ENCODE peak calls at places on chromosomes 6 and 20, in nine cellular contexts. C is AG08396; K is brain pericyte; Q is cardiac fibroblast; M is AG09319; E is endothelial cell of umbilical vein; A is DND-41; W is neural crest cell; N is activated CD4-positive, alpha-beta T cell treated with anti-CD3 and anti-CD28 coated beads, Interleukin-2, amount 10 ng/mL, durations not matched to agents 7 days and 5 days. D is an unnamed sample.

GRCh38 chr6:162726997-162727346 is 594 bp downstream of the PRKN start:
- DNase-seq in A (no peak), N (peak), W (no peak), Q (peak), E (no peak), C (peak), M (no peak), K (no peak), D (no peak)

GRCh38 chr6:106648651-106649308 is 19.4 kb downstream of the QRSL1 start:
- DNase-seq in N (no peak), K (no peak), M (no peak), E (no peak), W (no peak), Q (no peak), C (no peak), A (no peak), D (no peak)

GRCh38 chr6:42010185-42010872 is 40.0 kb upstream of the TAF8 start:
- DNase-seq in N (peak), A (peak), W (no peak), Q (peak), K (no peak), C (no peak), E (peak), M (no peak), D (no peak)

GRCh38 chr6:101114703-101115102 is 233.6 kb upstream of the ASCC3 start:
- DNase-seq in K (no peak), Q (peak), N (no peak), A (peak), M (no peak), W (peak), C (peak), E (no peak), D (no peak)

GRCh38 chr6:27081931-27082330 is 165.6 kb upstream of the PRSS16 start:
- DNase-seq in A (no peak), M (no peak), K (no peak), Q (no peak), E (no peak), W (no peak), C (no peak), N (no peak), D (no peak)

GRCh38 chr20:16296933-16297332 is 276.3 kb downstream of the KIF16B start:
- DNase-seq in E (no peak), M (peak), Q (no peak), K (no peak), C (no peak), A (no peak), N (no peak), W (no peak), D (no peak)

GRCh38 chr6:85041376-85041775 is 277.0 kb upstream of the TBX18 start:
- DNase-seq in N (no peak), W (no peak), Q (peak), M (no peak), C (no peak), E (peak), K (no peak), A (no peak), D (no peak)

GRCh38 chr6:40407239-40407638 is 179.9 kb downstream of the LRFN2 start:
- DNase-seq in W (no peak), A (no peak), M (no peak), E (no peak), C (no peak), Q (no peak), K (no peak), N (no peak), D (no peak)

GRCh38 chr20:4067600-4068261 is 52.4 kb upstream of the RNF24 start:
- DNase-seq in E (peak), W (no peak), A (no peak), N (no peak), M (no peak), K (no peak), C (peak), Q (peak), D (no peak)

GRCh38 chr20:22389836-22390542 is 194.4 kb downstream of the FOXA2 start:
- DNase-seq in C (no peak), K (no peak), E (no peak), N (no peak), A (no peak), W (no peak), M (no peak), Q (peak), D (no peak)

GRCh38 chr6:161274488-161274858 is 612 bp upstream of the AGPAT4 start:
- DNase-seq in E (no peak), K (no peak), A (no peak), Q (no peak), W (no peak), M (no peak), N (no peak), C (no peak), D (no peak)

GRCh38 chr6:83215131-83216047 is 22.2 kb downstream of the RWDD2A start:
- DNase-seq in A (peak), E (peak), Q (peak), M (peak), N (peak), W (peak), C (peak), K (no peak), D (peak)

GRCh38 chr6:43817192-43817591 is 47.2 kb downstream of the VEGFA start:
- DNase-seq in W (no peak), A (peak), M (no peak), C (peak), N (no peak), Q (peak), E (no peak), K (no peak), D (no peak)

GRCh38 chr6:5068153-5068751 is 16.9 kb upstream of the PPP1R3G start:
- DNase-seq in A (no peak), W (no peak), N (no peak), M (no peak), C (no peak), Q (no peak), E (no peak), K (no peak), D (no peak)

GRCh38 chr6:127855542-127856159 is 45.2 kb downstream of the THEMIS start:
- DNase-seq in E (peak), M (no peak), A (peak), W (no peak), Q (peak), N (peak), K (no peak), C (peak), D (peak)

GRCh38 chr20:50320910-50321796 is 130.5 kb downstream of the CEBPB start:
- DNase-seq in W (peak), K (peak), C (peak), M (peak), A (no peak), N (no peak), E (peak), Q (peak), D (no peak)

GRCh38 chr6:155493694-155494143 is 38.1 kb upstream of the NOX3 start:
- DNase-seq in K (peak), A (no peak), C (peak), E (peak), Q (peak), M (peak), N (no peak), W (no peak), D (no peak)

GRCh38 chr6:89794324-89794723 is 25.3 kb downstream of the MDN1 start:
- DNase-seq in C (no peak), K (no peak), A (peak), W (no peak), E (no peak), Q (no peak), N (peak), M (no peak), D (no peak)

GRCh38 chr6:12490904-12491571 is 200.9 kb downstream of the EDN1 start:
- DNase-seq in N (no peak), K (no peak), Q (peak), A (no peak), M (no peak), W (no peak), E (peak), C (peak), D (no peak)

GRCh38 chr20:57772349-57772964 is 62.6 kb upstream of the PMEPA1 start:
- DNase-seq in W (no peak), K (no peak), N (peak), Q (peak), A (peak), E (peak), C (peak), M (peak), D (no peak)

GRCh38 chr6:47690209-47690608 is 8.2 kb upstream of the ADGRF4 start:
- DNase-seq in N (no peak), M (no peak), E (no peak), A (no peak), C (no peak), K (no peak), Q (no peak), W (no peak), D (no peak)

GRCh38 chr20:62662422-62662821 is 20.1 kb downstream of the SLCO4A1 start:
- DNase-seq in Q (peak), W (no peak), C (peak), N (no peak), K (no peak), M (peak), E (no peak), A (no peak), D (no peak)

GRCh38 chr6:21666788-21667681 is 73.5 kb downstream of the SOX4 start:
- DNase-seq in Q (peak), M (no peak), K (no peak), W (peak), N (peak), A (peak), E (peak), C (no peak), D (no peak)

GRCh38 chr20:31516166-31516565 is 1.9 kb downstream of the HM13 start:
- DNase-seq in C (no peak), A (no peak), Q (no peak), N (no peak), E (no peak), M (no peak), K (no peak), W (no peak), D (no peak)

GRCh38 chr6:69792292-69792691 is 4.5 kb downstream of the LMBRD1 start:
- DNase-seq in A (no peak), M (no peak), Q (no peak), C (no peak), N (no peak), E (no peak), W (no peak), K (no peak), D (no peak)

GRCh38 chr6:1873781-1874180 is 264.1 kb downstream of the FOXC1 start:
- DNase-seq in Q (no peak), A (no peak), E (no peak), C (no peak), N (no peak), M (no peak), W (no peak), K (no peak), D (no peak)

GRCh38 chr20:32918296-32918695 is 59.6 kb downstream of the EFCAB8 start:
- DNase-seq in W (no peak), M (no peak), C (no peak), E (no peak), K (no peak), N (no peak), A (no peak), Q (no peak), D (no peak)

GRCh38 chr20:33010133-33010504 is 2.6 kb downstream of the BPIFB2 start:
- DNase-seq in W (no peak), M (no peak), N (no peak), K (no peak), E (no peak), Q (no peak), A (no peak), C (no peak), D (no peak)

GRCh38 chr6:29517245-29517644 is 29.5 kb upstream of the MAS1L start:
- DNase-seq in Q (no peak), K (no peak), A (no peak), N (no peak), M (no peak), W (no peak), E (no peak), C (no peak), D (no peak)

GRCh38 chr20:50721881-50722281 is 9.5 kb upstream of the PARD6B start:
- DNase-seq in Q (peak), N (no peak), K (no peak), E (no peak), C (no peak), M (no peak), W (no peak), A (no peak), D (no peak)

GRCh38 chr6:145148392-145149175 is 586.7 kb downstream of the EPM2A start:
- DNase-seq in M (peak), C (peak), E (no peak), Q (peak), W (no peak), A (no peak), N (no peak), K (peak), D (no peak)

GRCh38 chr6:52922161-52922560 is 12.7 kb upstream of the GSTA3 start:
- DNase-seq in E (no peak), C (no peak), A (no peak), N (no peak), Q (no peak), M (no peak), K (no peak), W (no peak), D (no peak)

GRCh38 chr6:111534366-111534765 is 51.3 kb upstream of the REV3L start:
- DNase-seq in W (no peak), A (no peak), N (no peak), E (peak), K (no peak), M (no peak), Q (peak), C (no peak), D (no peak)

GRCh38 chr20:40497781-40498691 is 191.0 kb downstream of the MAFB start:
- DNase-seq in M (no peak), A (no peak), W (no peak), K (no peak), N (no peak), C (no peak), Q (peak), E (peak), D (no peak)

GRCh38 chr6:128519132-128519930 is 1.1 kb downstream of the PTPRK start:
- DNase-seq in M (no peak), W (peak), Q (peak), K (no peak), E (peak), N (peak), C (peak), A (no peak), D (no peak)

GRCh38 chr20:63696628-63697356 is at the start of gene TNFRSF6B:
- DNase-seq in W (no peak), Q (no peak), M (no peak), C (peak), A (no peak), N (no peak), K (no peak), E (peak), D (no peak)

D was measured in T-helper 22 cell.